ENCODE peak calls at places on chromosomes 3 and 15, in nine cellular contexts. G is PC-3; Y is Peyer's patch; M is aorta; S is IMR-90; Z is CD8-positive, alpha-beta memory T cell; N is lung; O is suprapubic skin; I is upper lobe of right lung. P is an unnamed sample. For H3K36me3, H3K4me1 and H3K9me3, the result is how much of the 10 kb centered on the place peaks cover.

GRCh38 chr15:94028809-94029208 is 202.6 kb upstream of the MCTP2 start:
- DNase-seq in G (no peak), Y (no peak), M (no peak), S (no peak), Z (no peak), N (no peak), O (no peak), I (no peak), P (peak)

GRCh38 chr3:16124636-16125035 is 49.8 kb upstream of the GALNT15 start:
- DNase-seq in G (peak), Y (no peak), M (no peak), S (peak), Z (no peak), N (no peak), O (no peak), I (no peak), P (no peak)

GRCh38 chr15:28961391-28961790 is 75.6 kb downstream of the APBA2 start:
- DNase-seq in G (no peak), Y (peak), M (peak), S (no peak), Z (no peak), N (no peak), O (no peak), I (no peak), P (no peak)

GRCh38 chr3:188947983-188948657 is 223.7 kb upstream of the TPRG1 start:
- DNase-seq in G (peak), Y (peak), M (peak), S (peak), Z (no peak), N (peak), O (peak), I (peak), P (no peak)

GRCh38 chr3:151201046-151201730 is 1.8 kb downstream of the GPR171 start:
- DNase-seq in G (no peak), Y (no peak), M (no peak), S (no peak), Z (no peak), N (no peak), O (no peak), I (no peak), P (no peak)

GRCh38 chr3:100630664-100631063 is 21.3 kb downstream of the ADGRG7 start:
- DNase-seq in G (peak), Y (no peak), M (no peak), S (peak), Z (no peak), N (no peak), O (no peak), I (no peak), P (no peak)

GRCh38 chr15:61243984-61244593 is 15.0 kb upstream of the RORA start:
- DNase-seq in G (no peak), Y (no peak), M (no peak), S (no peak), Z (no peak), N (no peak), O (no peak), I (no peak), P (no peak)

GRCh38 chr3:132660056-132660744 is at the start of gene UBA5:
- DNase-seq in G (peak), Y (peak), M (peak), S (peak), Z (peak), N (peak), O (peak), I (peak), P (no peak)

GRCh38 chr15:57751177-57751800 is 44.8 kb downstream of the POLR2M start:
- DNase-seq in G (peak), Y (no peak), M (no peak), S (peak), Z (no peak), N (no peak), O (no peak), I (no peak), P (no peak)

GRCh38 chr3:116192464-116192863 is 252.8 kb downstream of the LSAMP start:
- DNase-seq in G (no peak), Y (no peak), M (no peak), S (no peak), Z (no peak), N (no peak), O (no peak), I (no peak), P (no peak)

GRCh38 chr3:190586631-190587000 is 72.7 kb downstream of the IL1RAP start:
- DNase-seq in G (peak), Y (no peak), M (no peak), S (peak), Z (peak), N (no peak), O (no peak), I (no peak), P (no peak)

GRCh38 chr3:38032328-38032865 is 3.0 kb upstream of the PLCD1 start:
- DNase-seq in G (no peak), Y (peak), M (no peak), S (no peak), Z (no peak), N (no peak), O (no peak), I (peak), P (no peak)

GRCh38 chr15:64522226-64522823 is 61.9 kb downstream of the ZNF609 start:
- DNase-seq in G (no peak), Y (no peak), M (no peak), S (no peak), Z (no peak), N (no peak), O (no peak), I (no peak), P (no peak)

GRCh38 chr3:41365973-41366372 is 166.7 kb downstream of the CTNNB1 start:
- DNase-seq in G (no peak), Y (no peak), M (no peak), S (no peak), Z (no peak), N (no peak), O (no peak), I (no peak), P (no peak)

GRCh38 chr3:127959873-127960272 is 44.8 kb downstream of the KBTBD12 start:
- DNase-seq in G (peak), Y (no peak), M (no peak), S (peak), Z (no peak), N (no peak), O (no peak), I (no peak), P (peak)

GRCh38 chr15:29132786-29133185 is 136.8 kb downstream of the NSMCE3 start:
- DNase-seq in G (no peak), Y (peak), M (no peak), S (no peak), Z (no peak), N (no peak), O (no peak), I (peak), P (no peak)

GRCh38 chr15:58873267-58873666 is 60.2 kb downstream of the SLTM start:
- DNase-seq in G (peak), Y (no peak), M (no peak), S (peak), Z (no peak), N (no peak), O (no peak), I (no peak), P (no peak)

GRCh38 chr3:53046171-53047170 is 598 bp upstream of the SFMBT1 start:
- DNase-seq in G (no peak), Y (peak), M (peak), S (peak), Z (peak), N (peak), O (no peak), I (peak), P (no peak)

GRCh38 chr15:47431501-47431900 is 285.8 kb upstream of the SEMA6D start:
- DNase-seq in G (peak), Y (no peak), M (no peak), S (peak), Z (no peak), N (no peak), O (no peak), I (no peak), P (no peak)

GRCh38 chr15:32649336-32649735 is 7.8 kb downstream of the SCG5 start:
- DNase-seq in G (peak), Y (no peak), M (no peak), S (peak), Z (no peak), N (no peak), O (no peak), I (no peak), P (no peak)

GRCh38 chr15:57505056-57505713 is 86.5 kb upstream of the MYZAP start:
- DNase-seq in G (peak), Y (no peak), M (no peak), S (no peak), Z (no peak), N (no peak), O (no peak), I (no peak), P (no peak)

GRCh38 chr3:151992326-151993041 is 119.0 kb downstream of the SUCNR1 start:
- DNase-seq in G (no peak), Y (no peak), M (no peak), S (no peak), Z (no peak), N (no peak), O (no peak), I (no peak), P (no peak)

GRCh38 chr3:139377378-139377777 is 12.1 kb downstream of the COPB2 start:
- DNase-seq in G (no peak), Y (no peak), M (no peak), S (no peak), Z (no peak), N (no peak), O (no peak), I (no peak), P (no peak)
- H3K36me3 ChIP-seq in G (under half), Y (under half), M (under half), S (under half), Z (half or more), N (under half), O (half or more), I (half or more), P (under half)

GRCh38 chr3:72391659-72392058 is 456.6 kb downstream of the SHQ1 start:
- DNase-seq in G (no peak), Y (no peak), M (no peak), S (no peak), Z (no peak), N (no peak), O (no peak), I (no peak), P (no peak)
- H3K4me1 ChIP-seq in G (under half), Y (under half), M (under half), S (under half), Z (under half), N (under half), O (under half), I (under half), P (under half)

DNA sequence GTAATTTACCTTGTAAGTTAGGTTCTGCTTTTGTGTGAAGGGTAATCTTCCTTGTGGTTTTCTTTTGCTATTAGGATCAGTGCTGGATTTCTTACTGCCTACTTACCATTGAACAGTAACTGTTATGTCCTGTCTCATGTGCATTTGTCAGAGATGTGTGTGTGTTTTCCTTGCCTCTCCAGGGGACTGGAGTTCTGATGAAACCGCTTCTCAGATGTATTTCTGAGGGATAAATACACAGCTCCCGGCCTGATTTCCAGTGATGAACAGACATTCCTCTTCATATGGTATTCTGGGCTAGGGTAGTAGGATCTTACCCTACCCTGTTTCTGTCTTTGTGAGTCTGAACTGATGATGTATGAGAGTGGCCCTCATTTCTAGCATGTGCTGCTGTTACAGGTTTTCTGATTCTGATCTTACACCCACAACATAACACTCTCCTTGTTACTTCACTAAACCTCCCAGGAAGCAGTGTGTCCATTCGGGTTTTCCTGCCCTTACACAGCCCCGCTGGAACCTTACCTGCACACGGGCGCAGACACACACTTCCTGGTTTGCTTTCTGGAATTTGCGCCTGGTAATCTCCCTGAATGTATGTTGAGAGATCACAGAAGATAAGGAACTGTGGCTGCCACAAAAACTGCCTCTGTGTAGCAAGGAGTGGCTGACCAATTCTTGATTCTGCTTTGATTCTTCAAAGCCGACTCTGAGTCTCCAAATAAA is 14.7 kb downstream of the PAK2 start:
- DNase-seq in G (no peak), Y (no peak), M (no peak), S (no peak), Z (no peak), N (no peak), O (no peak), I (no peak), P (no peak)
- H3K9me3 ChIP-seq in G (under half), Y (under half), M (under half), S (under half), Z (under half), N (under half), O (under half), I (under half), P (under half)

DNA sequence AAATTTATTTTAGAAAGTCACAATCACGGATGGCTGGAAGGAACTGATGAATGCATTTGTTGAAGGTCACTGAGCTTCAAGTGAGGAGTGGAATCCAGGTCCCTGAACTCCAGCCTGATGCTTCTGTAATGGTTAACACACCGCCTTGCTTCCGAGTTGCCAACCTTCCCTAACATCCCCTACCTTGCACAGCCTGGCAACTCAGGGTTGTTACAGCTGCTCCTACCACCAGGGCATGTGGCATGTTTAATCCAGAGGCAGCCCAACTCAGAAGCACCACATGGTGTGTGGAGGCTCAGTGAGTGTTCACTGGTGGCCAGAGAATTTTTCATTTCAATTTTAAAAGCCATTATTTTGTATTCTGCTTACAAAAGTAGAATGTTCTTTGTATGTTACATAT is 4.9 kb downstream of the TM2D3 start:
- DNase-seq in G (no peak), Y (no peak), M (no peak), S (no peak), Z (no peak), N (no peak), O (no peak), I (no peak), P (no peak)
- H3K36me3 ChIP-seq in G (under half), Y (under half), M (under half), S (under half), Z (under half), N (under half), O (half or more), I (half or more), P (under half)

DNA sequence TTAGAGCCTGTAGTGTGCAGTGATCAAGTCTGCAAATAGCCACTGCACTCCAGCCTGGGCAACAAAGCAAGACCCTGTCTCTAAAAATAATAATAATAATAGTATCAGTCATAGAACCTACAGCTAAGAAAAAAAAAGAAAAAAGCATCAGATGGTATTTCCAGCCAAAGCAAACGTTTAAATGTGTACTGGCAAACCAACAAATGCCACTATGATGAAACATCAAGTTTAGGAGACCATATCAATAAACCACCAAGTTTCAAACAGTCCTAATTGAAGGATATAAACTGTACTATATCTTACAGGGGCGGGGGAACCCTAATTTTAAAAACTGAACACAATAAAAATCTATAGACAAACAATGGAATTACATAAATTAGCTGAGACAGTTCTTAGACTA is 6.4 kb downstream of the UBP1 start:
- DNase-seq in G (peak), Y (no peak), M (no peak), S (peak), Z (no peak), N (no peak), O (no peak), I (no peak), P (no peak)
- H3K4me1 ChIP-seq in G (under half), Y (under half), M (under half), S (under half), Z (half or more), N (under half), O (under half), I (half or more), P (under half)

GRCh38 chr3:27723803-27724458 is 1.8 kb upstream of the EOMES start:
- DNase-seq in G (no peak), Y (no peak), M (no peak), S (no peak), Z (no peak), N (no peak), O (no peak), I (no peak), P (no peak)
- H3K9me3 ChIP-seq in G (under half), Y (under half), M (under half), S (under half), Z (under half), N (under half), O (under half), I (under half), P (under half)

DNA sequence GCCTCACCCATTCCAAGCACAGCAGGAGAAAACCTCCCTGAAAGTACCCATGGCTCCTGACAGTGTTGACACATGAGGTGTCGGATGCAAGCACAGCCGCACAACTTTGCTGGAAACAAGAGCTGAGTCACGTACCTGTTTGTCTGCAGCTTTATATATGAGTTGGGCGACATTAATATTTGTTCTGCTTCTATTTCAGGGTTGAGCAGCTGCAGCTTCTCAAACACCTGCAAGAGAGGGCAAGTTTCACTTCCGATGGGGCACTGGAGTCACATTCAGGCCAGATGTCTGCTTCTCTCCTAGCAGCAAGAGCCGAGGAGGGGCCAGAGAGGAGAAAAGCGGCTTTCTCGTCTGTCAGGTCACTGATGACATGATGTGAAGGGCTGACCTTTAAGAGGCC is 88.0 kb downstream of the NUP210 start:
- DNase-seq in G (peak), Y (peak), M (no peak), S (no peak), Z (no peak), N (no peak), O (no peak), I (no peak), P (no peak)
- H3K36me3 ChIP-seq in G (under half), Y (under half), M (under half), S (under half), Z (half or more), N (under half), O (under half), I (under half), P (under half)

DNA sequence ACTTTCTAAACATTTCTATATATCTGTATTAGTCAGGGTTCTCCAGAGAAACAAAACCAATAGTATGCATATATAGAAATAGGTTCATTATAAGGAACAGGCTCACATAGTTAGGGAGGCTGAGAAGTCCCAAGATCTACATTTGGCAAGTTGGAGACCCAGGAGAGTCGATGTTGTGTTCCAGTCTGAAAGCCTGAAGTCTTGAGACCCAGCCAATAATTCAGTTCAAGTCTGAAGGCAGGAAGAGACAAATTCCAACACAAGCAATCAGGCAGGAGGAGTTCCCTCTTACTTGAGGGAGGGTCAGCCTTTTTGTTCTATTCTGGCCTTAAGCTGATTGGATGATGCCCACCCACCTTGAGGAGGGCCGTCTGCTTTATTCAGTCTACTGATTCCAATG is 176.0 kb downstream of the THSD4 start:
- DNase-seq in G (no peak), Y (no peak), M (no peak), S (no peak), Z (no peak), N (no peak), O (no peak), I (no peak), P (no peak)
- H3K4me1 ChIP-seq in G (half or more), Y (under half), M (under half), S (under half), Z (under half), N (under half), O (under half), I (under half), P (under half)

GRCh38 chr3:13028010-13028821 is 45.0 kb downstream of the IQSEC1 start:
- DNase-seq in G (no peak), Y (no peak), M (no peak), S (no peak), Z (no peak), N (no peak), O (no peak), I (no peak), P (no peak)
- H3K9me3 ChIP-seq in G (under half), Y (under half), M (under half), S (under half), Z (under half), N (under half), O (under half), I (under half), P (under half)

GRCh38 chr3:4224331-4224730 is 78.8 kb upstream of the SETMAR start:
- DNase-seq in G (no peak), Y (no peak), M (no peak), S (no peak), Z (no peak), N (no peak), O (no peak), I (no peak), P (no peak)
- H3K36me3 ChIP-seq in G (under half), Y (under half), M (under half), S (under half), Z (under half), N (under half), O (under half), I (under half), P (under half)

P was measured in iPS DF 6.9.